ENCODE peak calls at places on chromosomes 4 and X, in four cellular contexts. One of them, this sample, is unnamed.

GRCh38 chrX:150544222-150544787 is 24.1 kb upstream of the MTM1 start:
- DNase-seq in Right ventricle myocardium superior: no peak
- DNase-seq in Kasumi-1: peak
- DNase-seq in GM13977: no peak
- DNase-seq in this sample: no peak

GRCh38 chr4:153448003-153448731 is 18.0 kb upstream of the TMEM131L start:
- DNase-seq in Right ventricle myocardium superior: no peak
- DNase-seq in Kasumi-1: no peak
- DNase-seq in GM13977: no peak
- DNase-seq in this sample: no peak

GRCh38 chr4:130183096-130183495 is 1087.1 kb downstream of the C4orf33 start:
- DNase-seq in Right ventricle myocardium superior: no peak
- DNase-seq in Kasumi-1: no peak
- DNase-seq in GM13977: no peak
- DNase-seq in this sample: no peak

GRCh38 chr4:119656986-119657635 is 28.5 kb upstream of the PDE5A start:
- DNase-seq in Right ventricle myocardium superior: no peak
- DNase-seq in Kasumi-1: no peak
- DNase-seq in GM13977: no peak
- DNase-seq in this sample: no peak

GRCh38 chr4:94532016-94532789 is 80.5 kb downstream of the PDLIM5 start:
- DNase-seq in Right ventricle myocardium superior: no peak
- DNase-seq in Kasumi-1: no peak
- DNase-seq in GM13977: no peak
- DNase-seq in this sample: no peak

GRCh38 chrX:2501246-2502102 is 698 bp upstream of the DHRSX start:
- DNase-seq in Right ventricle myocardium superior: peak
- DNase-seq in Kasumi-1: no peak
- DNase-seq in GM13977: peak
- DNase-seq in this sample: no peak

GRCh38 chr4:23720556-23720955 is 169.3 kb downstream of the PPARGC1A start:
- DNase-seq in Right ventricle myocardium superior: no peak
- DNase-seq in Kasumi-1: no peak
- DNase-seq in GM13977: no peak
- DNase-seq in this sample: no peak

GRCh38 chr4:89301003-89301402 is 6.6 kb downstream of the GPRIN3 start:
- DNase-seq in Right ventricle myocardium superior: no peak
- DNase-seq in Kasumi-1: no peak
- DNase-seq in GM13977: no peak
- DNase-seq in this sample: no peak

GRCh38 chrX:77768787-77769186 is 17.2 kb downstream of the ATRX start:
- DNase-seq in Right ventricle myocardium superior: no peak
- DNase-seq in Kasumi-1: no peak
- DNase-seq in GM13977: no peak
- DNase-seq in this sample: no peak

GRCh38 chr4:53705151-53705764 is 114.0 kb upstream of the LNX1 start:
- DNase-seq in Right ventricle myocardium superior: no peak
- DNase-seq in Kasumi-1: no peak
- DNase-seq in GM13977: no peak
- DNase-seq in this sample: no peak

GRCh38 chrX:141405486-141405877 is 163.2 kb upstream of the SPANXC start:
- DNase-seq in Right ventricle myocardium superior: no peak
- DNase-seq in Kasumi-1: no peak
- DNase-seq in GM13977: no peak
- DNase-seq in this sample: no peak

GRCh38 chrX:15956684-15957083 is 102.1 kb upstream of the AP1S2 start:
- DNase-seq in Right ventricle myocardium superior: no peak
- DNase-seq in Kasumi-1: no peak
- DNase-seq in GM13977: no peak
- DNase-seq in this sample: no peak

GRCh38 chrX:151153086-151153485 is 23.3 kb upstream of the GPR50 start:
- DNase-seq in Right ventricle myocardium superior: no peak
- DNase-seq in Kasumi-1: no peak
- DNase-seq in GM13977: no peak
- DNase-seq in this sample: no peak

GRCh38 chrX:119757979-119758681 is at the start of gene SOWAHD:
- DNase-seq in Right ventricle myocardium superior: peak
- DNase-seq in Kasumi-1: peak
- DNase-seq in GM13977: no peak
- DNase-seq in this sample: peak

GRCh38 chrX:76477352-76477751 is 49.8 kb downstream of the MAGEE1 start:
- DNase-seq in Right ventricle myocardium superior: no peak
- DNase-seq in Kasumi-1: no peak
- DNase-seq in GM13977: no peak
- DNase-seq in this sample: no peak

GRCh38 chrX:97691901-97692455 is 808.3 kb downstream of the RPA4 start:
- DNase-seq in Right ventricle myocardium superior: no peak
- DNase-seq in Kasumi-1: no peak
- DNase-seq in GM13977: no peak
- DNase-seq in this sample: no peak

GRCh38 chr4:10096201-10096975 is 20.2 kb downstream of the WDR1 start:
- DNase-seq in Right ventricle myocardium superior: peak
- DNase-seq in Kasumi-1: peak
- DNase-seq in GM13977: peak
- DNase-seq in this sample: peak

GRCh38 chr4:169121920-169122319 is 111.9 kb upstream of the CBR4 start:
- DNase-seq in Right ventricle myocardium superior: no peak
- DNase-seq in Kasumi-1: no peak
- DNase-seq in GM13977: no peak
- DNase-seq in this sample: no peak

GRCh38 chrX:25941087-25941486 is 197.1 kb upstream of the MAGEB18 start:
- DNase-seq in Right ventricle myocardium superior: no peak
- DNase-seq in Kasumi-1: no peak
- DNase-seq in GM13977: no peak
- DNase-seq in this sample: no peak

GRCh38 chr4:157459789-157460188 is 239.3 kb downstream of the GRIA2 start:
- DNase-seq in Right ventricle myocardium superior: no peak
- DNase-seq in Kasumi-1: no peak
- DNase-seq in GM13977: no peak
- DNase-seq in this sample: no peak

GRCh38 chrX:106707771-106708454 is 18.6 kb upstream of the RNF128 start:
- DNase-seq in Right ventricle myocardium superior: no peak
- DNase-seq in Kasumi-1: no peak
- DNase-seq in GM13977: no peak
- DNase-seq in this sample: no peak

GRCh38 chr4:126604273-126604867 is 1028.4 kb upstream of the INTU start:
- DNase-seq in Right ventricle myocardium superior: no peak
- DNase-seq in Kasumi-1: peak
- DNase-seq in GM13977: peak
- DNase-seq in this sample: no peak

GRCh38 chrX:38882894-38883620 is 81.8 kb downstream of the MID1IP1 start:
- DNase-seq in Right ventricle myocardium superior: no peak
- DNase-seq in Kasumi-1: no peak
- DNase-seq in GM13977: no peak
- DNase-seq in this sample: no peak

GRCh38 chr4:53547983-53548382 is 43.3 kb downstream of the LNX1 start:
- DNase-seq in Right ventricle myocardium superior: no peak
- DNase-seq in Kasumi-1: no peak
- DNase-seq in GM13977: no peak
- DNase-seq in this sample: no peak

GRCh38 chrX:42751573-42751972 is 26.4 kb downstream of the PPP1R2C start:
- DNase-seq in Right ventricle myocardium superior: no peak
- DNase-seq in Kasumi-1: no peak
- DNase-seq in GM13977: no peak
- DNase-seq in this sample: no peak

GRCh38 chrX:47146121-47146935 is 1.3 kb downstream of the RBM10 start:
- DNase-seq in Right ventricle myocardium superior: no peak
- DNase-seq in Kasumi-1: no peak
- DNase-seq in GM13977: no peak
- DNase-seq in this sample: no peak

GRCh38 chrX:31237189-31237588 is 165.3 kb upstream of the FTHL17 start:
- DNase-seq in Right ventricle myocardium superior: no peak
- DNase-seq in Kasumi-1: no peak
- DNase-seq in GM13977: no peak
- DNase-seq in this sample: no peak

GRCh38 chr4:140052050-140052449 is 101.9 kb downstream of the MAML3 start:
- DNase-seq in Right ventricle myocardium superior: peak
- DNase-seq in Kasumi-1: peak
- DNase-seq in GM13977: peak
- DNase-seq in this sample: peak

GRCh38 chrX:39645059-39645895 is 452.5 kb downstream of the BCOR start:
- DNase-seq in Right ventricle myocardium superior: peak
- DNase-seq in Kasumi-1: no peak
- DNase-seq in GM13977: no peak
- DNase-seq in this sample: peak

GRCh38 chr4:86055898-86056297 is 304.0 kb downstream of the MAPK10 start:
- DNase-seq in Right ventricle myocardium superior: no peak
- DNase-seq in Kasumi-1: no peak
- DNase-seq in GM13977: no peak
- DNase-seq in this sample: no peak

GRCh38 chr4:4355302-4355701 is 31.6 kb upstream of the NSG1 start:
- DNase-seq in Right ventricle myocardium superior: no peak
- DNase-seq in Kasumi-1: no peak
- DNase-seq in GM13977: no peak
- DNase-seq in this sample: no peak

GRCh38 chr4:52588771-52589591 is 70.1 kb downstream of the USP46 start:
- DNase-seq in Right ventricle myocardium superior: no peak
- DNase-seq in Kasumi-1: no peak
- DNase-seq in GM13977: no peak
- DNase-seq in this sample: no peak

GRCh38 chrX:42720209-42720608 is 57.8 kb downstream of the PPP1R2C start:
- DNase-seq in Right ventricle myocardium superior: no peak
- DNase-seq in Kasumi-1: no peak
- DNase-seq in GM13977: no peak
- DNase-seq in this sample: no peak

GRCh38 chr4:124711469-124712416 is 789 bp downstream of the ANKRD50 start:
- DNase-seq in Right ventricle myocardium superior: no peak
- DNase-seq in Kasumi-1: peak
- DNase-seq in GM13977: peak
- DNase-seq in this sample: peak

GRCh38 chr4:122614621-122615020 is 6.2 kb downstream of the IL21 start:
- DNase-seq in Right ventricle myocardium superior: no peak
- DNase-seq in Kasumi-1: no peak
- DNase-seq in GM13977: no peak
- DNase-seq in this sample: no peak

GRCh38 chr4:78661923-78662521 is 110.5 kb downstream of the ANXA3 start:
- DNase-seq in Right ventricle myocardium superior: no peak
- DNase-seq in Kasumi-1: no peak
- DNase-seq in GM13977: peak
- DNase-seq in this sample: no peak

GRCh38 chr4:39900966-39901365 is 76.7 kb downstream of the PDS5A start:
- DNase-seq in Right ventricle myocardium superior: no peak
- DNase-seq in Kasumi-1: no peak
- DNase-seq in GM13977: no peak
- DNase-seq in this sample: no peak